ENCODE peak calls at places on chromosomes 11 and 22, in eight cellular contexts. N is hepatocyte, U is IMR-90, T is heart right ventricle, R is astrocyte, Q is neuronal stem cell, H is ovary, B is pancreas. G is an unnamed sample.
A peak's percentile ranks its signal among the peaks of the same experiment; 100 is the strongest.

GRCh38 chr11:132318421-132319157 is 948.2 kb downstream of the NTM start:
- DNase-seq in U (peak; percentile 76), R (peak; percentile 77), H (no peak), N (no peak), Q (no peak), B (no peak), T (no peak), G (no peak)

GRCh38 chr11:35292290-35292689 is 127.1 kb downstream of the SLC1A2 start:
- DNase-seq in Q (no peak), U (no peak), T (no peak), R (no peak), H (no peak), B (no peak), N (no peak), G (no peak)

GRCh38 chr11:34341096-34341495 is 16.7 kb downstream of the ABTB2 start:
- DNase-seq in R (no peak), H (no peak), T (no peak), Q (no peak), U (no peak), B (no peak), N (no peak), G (no peak)

GRCh38 chr11:119673389-119674336 is 55.3 kb downstream of the NECTIN1 start:
- DNase-seq in Q (no peak), R (no peak), H (no peak), N (peak; percentile 40), T (no peak), B (no peak), U (no peak), G (no peak)

GRCh38 chr11:1887451-1888346 is 4.0 kb downstream of the PRR33 start:
- DNase-seq in Q (no peak), N (no peak), T (peak; percentile 10), B (no peak), U (no peak), R (no peak), H (no peak), G (no peak)

GRCh38 chr22:48475661-48476345 is 1351.9 kb downstream of the BRD1 start:
- DNase-seq in R (no peak), B (no peak), Q (no peak), N (no peak), H (no peak), T (no peak), U (no peak), G (no peak)

GRCh38 chr22:39940757-39941305 is 19.4 kb upstream of the TMA7B start:
- DNase-seq in T (no peak), Q (no peak), R (no peak), N (no peak), B (no peak), H (no peak), U (no peak), G (no peak)

GRCh38 chr11:133810766-133811165 is 34.5 kb downstream of the SPATA19 start:
- DNase-seq in T (no peak), H (no peak), N (no peak), R (no peak), B (no peak), Q (no peak), U (no peak), G (no peak)

GRCh38 chr11:128908391-128909246 is 17.5 kb downstream of the KCNJ5 start:
- DNase-seq in B (peak; percentile 67), T (peak; percentile 72), R (peak; percentile 70), Q (no peak), N (peak; percentile 47), H (peak; percentile 68), U (peak; percentile 82), G (peak; percentile 38)

GRCh38 chr22:35352214-35353111 is 28.4 kb upstream of the HMOX1 start:
- DNase-seq in U (no peak), R (no peak), T (peak; percentile 65), H (no peak), B (peak; percentile 73), Q (no peak), N (no peak), G (peak; percentile 29)

GRCh38 chr11:9219572-9219971 is 45.6 kb downstream of the DENND5A start:
- DNase-seq in H (no peak), R (peak; percentile 94), T (no peak), U (peak; percentile 80), N (no peak), Q (no peak), B (no peak), G (no peak)

GRCh38 chr11:103863497-103863896 is 172.9 kb upstream of the DDI1 start:
- DNase-seq in Q (no peak), N (no peak), U (peak; percentile 82), B (no peak), T (no peak), H (no peak), R (peak; percentile 48), G (no peak)

GRCh38 chr22:22879675-22880029 is 8.0 kb upstream of the IGLL5 start:
- DNase-seq in Q (no peak), R (no peak), N (no peak), U (no peak), H (no peak), B (no peak), T (no peak), G (no peak)

DNA sequence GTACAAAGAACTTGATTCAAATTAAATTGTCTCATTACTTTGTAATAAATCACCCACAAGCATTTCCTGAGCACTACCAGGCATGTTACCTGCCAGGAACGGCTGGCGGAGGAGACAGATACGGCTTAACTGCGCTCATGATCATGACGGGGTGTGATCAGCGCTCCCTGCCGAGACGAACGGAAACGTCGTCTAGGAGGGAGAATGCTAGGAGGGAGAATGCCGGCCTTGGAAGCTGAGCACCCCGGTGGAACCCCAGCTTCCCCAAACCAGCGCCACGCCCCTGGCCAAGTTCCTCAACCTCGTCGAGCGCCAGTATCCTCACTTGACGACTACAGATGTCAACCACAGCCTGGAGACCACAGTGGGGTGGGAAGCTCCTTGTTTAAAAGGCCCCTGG is 272.8 kb downstream of the CTTN start:
- DNase-seq in R (no peak), T (no peak), H (no peak), Q (no peak), B (no peak), N (no peak), U (no peak), G (peak; percentile 8)
- H3K27ac ChIP-seq in R (no peak overlapping the region), T (no peak overlapping the region), H (no peak overlapping the region), Q (no peak overlapping the region), B (no peak overlapping the region), N (no peak overlapping the region), U (no peak overlapping the region), G (no peak overlapping the region)

GRCh38 chr22:36462475-36462790 is 19.0 kb downstream of the TXN2 start:
- DNase-seq in B (no peak), Q (no peak), H (no peak), N (no peak), R (no peak), U (no peak), T (no peak), G (no peak)

GRCh38 chr22:36464715-36465231 is 16.7 kb downstream of the TXN2 start:
- DNase-seq in R (no peak), U (no peak), Q (no peak), B (no peak), T (no peak), H (no peak), N (no peak), G (no peak)

GRCh38 chr22:36463783-36464184 is 17.7 kb downstream of the TXN2 start:
- DNase-seq in H (no peak), R (no peak), Q (no peak), U (no peak), N (no peak), T (peak; percentile 68), B (no peak), G (no peak)

GRCh38 chr22:36460202-36460601 is 21.2 kb downstream of the TXN2 start:
- DNase-seq in Q (no peak), U (no peak), T (no peak), N (no peak), H (no peak), R (no peak), B (no peak), G (no peak)

GRCh38 chr22:36461665-36462474 is 19.6 kb downstream of the TXN2 start:
- DNase-seq in N (peak; percentile 83), T (no peak), U (peak; percentile 94), R (peak; percentile 95), Q (no peak), B (peak; percentile 73), H (no peak), G (no peak)
- H3K27ac ChIP-seq in N (peak overlapping the region; percentile 90), T (peak overlapping the region; percentile 70), U (peak overlapping the region; percentile 24), R (peak overlapping the region; percentile 88), Q (no peak overlapping the region), B (peak overlapping the region; percentile 97), H (no peak overlapping the region), G (no peak overlapping the region)

GRCh38 chr11:69051381-69052342 is 2.9 kb downstream of the TPCN2 start:
- DNase-seq in Q (no peak), B (no peak), T (no peak), U (no peak), R (no peak), H (no peak), N (no peak), G (no peak)

GRCh38 chr11:69053546-69054396 is 5.0 kb downstream of the TPCN2 start:
- DNase-seq in Q (no peak), B (peak; percentile 7), H (no peak), U (no peak), N (no peak), R (no peak), T (no peak), G (no peak)

GRCh38 chr11:69050592-69051380 is 2.1 kb downstream of the TPCN2 start:
- DNase-seq in R (no peak), N (no peak), B (no peak), U (no peak), Q (no peak), T (no peak), H (no peak), G (no peak)

GRCh38 chr11:69053169-69053477 is 4.4 kb downstream of the TPCN2 start:
- DNase-seq in B (peak; percentile 11), T (no peak), N (no peak), H (no peak), Q (no peak), U (no peak), R (no peak), G (no peak)

DNA sequence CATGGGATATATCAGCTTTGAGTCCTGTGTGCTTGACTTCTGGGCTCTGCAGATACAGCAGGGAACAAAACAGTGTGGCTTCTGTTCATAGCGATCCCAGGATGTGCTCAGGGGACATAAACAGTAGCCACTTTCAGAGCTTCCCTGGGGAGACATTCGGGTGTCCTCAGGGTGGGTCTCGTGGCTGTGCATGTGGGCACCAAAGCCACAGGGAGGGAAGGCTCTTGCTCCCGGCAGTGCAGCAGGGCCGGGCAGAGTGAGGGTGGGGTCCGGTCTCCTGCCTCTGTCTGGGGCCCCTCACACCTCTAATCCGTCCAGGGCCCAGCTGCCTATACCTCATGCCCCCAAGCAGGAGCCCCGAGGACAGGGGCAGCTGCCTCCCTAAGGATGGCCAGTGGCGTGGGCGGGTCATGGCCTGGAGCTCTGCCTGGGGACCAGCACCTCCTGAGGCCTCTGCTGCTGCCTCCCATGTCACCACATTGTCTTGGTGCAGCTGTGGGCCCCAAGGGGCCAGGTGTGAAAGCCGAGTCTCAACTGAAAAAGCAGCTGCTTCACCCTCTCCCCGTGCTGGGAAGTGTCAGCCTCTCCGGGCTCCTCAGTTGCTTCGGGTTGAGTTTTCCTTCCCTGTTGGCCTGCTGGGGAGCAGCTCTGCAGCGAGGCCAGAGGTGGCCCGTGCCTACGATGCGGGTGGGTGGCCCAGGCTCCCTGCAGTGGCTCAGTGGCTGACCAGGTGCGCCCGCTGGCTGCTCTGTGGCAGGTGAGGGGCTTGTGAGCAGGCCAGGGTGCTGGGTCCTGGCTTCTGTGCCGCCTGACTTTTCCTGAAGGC is 3.8 kb downstream of the TPCN2 start:
- DNase-seq in U (no peak), N (no peak), T (no peak), Q (no peak), H (no peak), R (no peak), B (peak; percentile 10), G (no peak)
- H3K27ac ChIP-seq in U (no peak overlapping the region), N (no peak overlapping the region), T (no peak overlapping the region), Q (no peak overlapping the region), H (no peak overlapping the region), R (no peak overlapping the region), B (no peak overlapping the region), G (no peak overlapping the region)

GRCh38 chr11:413120-414081 is 1.4 kb downstream of the SIGIRR start:
- DNase-seq in B (no peak), T (peak; percentile 5), R (no peak), N (no peak), Q (no peak), U (no peak), H (no peak), G (no peak)
- H3K27ac ChIP-seq in B (no peak overlapping the region), T (no peak overlapping the region), R (no peak overlapping the region), N (no peak overlapping the region), Q (no peak overlapping the region), U (no peak overlapping the region), H (no peak overlapping the region), G (no peak overlapping the region)